ENCODE peak calls at places on chromosomes 2 and 18, in eight cellular contexts. One of them, this sample, is unnamed.

GRCh38 chr2:10414000-10414451 is 34.1 kb downstream of the ODC1 start:
- DNase-seq in AG09309: no peak
- DNase-seq in activated CD4-positive, alpha-beta T cell treated with anti-CD3 and anti-CD28 coated beads, Interleukin-2, amount 50 U/mL, for 1 hour: no peak
- DNase-seq in NCI-H69: peak; percentile 62
- DNase-seq in stimulated activated CD8-positive, alpha-beta memory T cell treated with anti-CD3 and anti-CD28 coated beads, Interleukin-4, amount 100 ng/mL, for 4 hours: no peak
- DNase-seq in activated T-cell treated with anti-CD3 and anti-CD28 coated beads for 1 hour: no peak
- DNase-seq in MCF 10A: peak; percentile 79
- DNase-seq in PC-9: peak; percentile 75
- DNase-seq in this sample: no peak

GRCh38 chr18:48638896-48639771 is 100.3 kb downstream of the CTIF start:
- DNase-seq in stimulated activated CD8-positive, alpha-beta memory T cell treated with anti-CD3 and anti-CD28 coated beads, Interleukin-4, amount 100 ng/mL, for 4 hours: no peak
- DNase-seq in activated T-cell treated with anti-CD3 and anti-CD28 coated beads for 1 hour: no peak
- DNase-seq in activated CD4-positive, alpha-beta T cell treated with anti-CD3 and anti-CD28 coated beads, Interleukin-2, amount 50 U/mL, for 1 hour: no peak
- DNase-seq in MCF 10A: no peak
- DNase-seq in NCI-H69: no peak
- DNase-seq in PC-9: no peak
- DNase-seq in AG09309: no peak
- DNase-seq in this sample: no peak

GRCh38 chr18:76564636-76565237 is 69.7 kb upstream of the ZNF516 start:
- DNase-seq in activated T-cell treated with anti-CD3 and anti-CD28 coated beads for 1 hour: no peak
- DNase-seq in activated CD4-positive, alpha-beta T cell treated with anti-CD3 and anti-CD28 coated beads, Interleukin-2, amount 50 U/mL, for 1 hour: no peak
- DNase-seq in stimulated activated CD8-positive, alpha-beta memory T cell treated with anti-CD3 and anti-CD28 coated beads, Interleukin-4, amount 100 ng/mL, for 4 hours: no peak
- DNase-seq in NCI-H69: no peak
- DNase-seq in MCF 10A: no peak
- DNase-seq in AG09309: no peak
- DNase-seq in PC-9: no peak
- DNase-seq in this sample: no peak

GRCh38 chr2:108271691-108272253 is 16.9 kb upstream of the SULT1C2 start:
- DNase-seq in NCI-H69: no peak
- DNase-seq in stimulated activated CD8-positive, alpha-beta memory T cell treated with anti-CD3 and anti-CD28 coated beads, Interleukin-4, amount 100 ng/mL, for 4 hours: no peak
- DNase-seq in activated CD4-positive, alpha-beta T cell treated with anti-CD3 and anti-CD28 coated beads, Interleukin-2, amount 50 U/mL, for 1 hour: no peak
- DNase-seq in activated T-cell treated with anti-CD3 and anti-CD28 coated beads for 1 hour: no peak
- DNase-seq in MCF 10A: peak; percentile 13
- DNase-seq in AG09309: no peak
- DNase-seq in PC-9: peak; percentile 58
- DNase-seq in this sample: no peak

GRCh38 chr2:2635025-2635528 is 304.0 kb upstream of the MYT1L start:
- DNase-seq in NCI-H69: no peak
- DNase-seq in AG09309: no peak
- DNase-seq in stimulated activated CD8-positive, alpha-beta memory T cell treated with anti-CD3 and anti-CD28 coated beads, Interleukin-4, amount 100 ng/mL, for 4 hours: no peak
- DNase-seq in PC-9: no peak
- DNase-seq in activated T-cell treated with anti-CD3 and anti-CD28 coated beads for 1 hour: no peak
- DNase-seq in MCF 10A: no peak
- DNase-seq in activated CD4-positive, alpha-beta T cell treated with anti-CD3 and anti-CD28 coated beads, Interleukin-2, amount 50 U/mL, for 1 hour: no peak
- DNase-seq in this sample: no peak

GRCh38 chr2:227534714-227535113 is 62.8 kb downstream of the AGFG1 start:
- DNase-seq in activated CD4-positive, alpha-beta T cell treated with anti-CD3 and anti-CD28 coated beads, Interleukin-2, amount 50 U/mL, for 1 hour: no peak
- DNase-seq in AG09309: no peak
- DNase-seq in MCF 10A: no peak
- DNase-seq in PC-9: no peak
- DNase-seq in stimulated activated CD8-positive, alpha-beta memory T cell treated with anti-CD3 and anti-CD28 coated beads, Interleukin-4, amount 100 ng/mL, for 4 hours: no peak
- DNase-seq in NCI-H69: no peak
- DNase-seq in activated T-cell treated with anti-CD3 and anti-CD28 coated beads for 1 hour: no peak
- DNase-seq in this sample: no peak

GRCh38 chr18:5738561-5738960 is 156.8 kb downstream of the TMEM200C start:
- DNase-seq in activated CD4-positive, alpha-beta T cell treated with anti-CD3 and anti-CD28 coated beads, Interleukin-2, amount 50 U/mL, for 1 hour: no peak
- DNase-seq in activated T-cell treated with anti-CD3 and anti-CD28 coated beads for 1 hour: no peak
- DNase-seq in AG09309: no peak
- DNase-seq in PC-9: no peak
- DNase-seq in MCF 10A: no peak
- DNase-seq in stimulated activated CD8-positive, alpha-beta memory T cell treated with anti-CD3 and anti-CD28 coated beads, Interleukin-4, amount 100 ng/mL, for 4 hours: no peak
- DNase-seq in NCI-H69: no peak
- DNase-seq in this sample: no peak

GRCh38 chr2:50658883-50659282 is 373.0 kb downstream of the NRXN1 start:
- DNase-seq in NCI-H69: peak; percentile 75
- DNase-seq in stimulated activated CD8-positive, alpha-beta memory T cell treated with anti-CD3 and anti-CD28 coated beads, Interleukin-4, amount 100 ng/mL, for 4 hours: no peak
- DNase-seq in AG09309: no peak
- DNase-seq in activated CD4-positive, alpha-beta T cell treated with anti-CD3 and anti-CD28 coated beads, Interleukin-2, amount 50 U/mL, for 1 hour: no peak
- DNase-seq in PC-9: no peak
- DNase-seq in MCF 10A: peak; percentile 38
- DNase-seq in activated T-cell treated with anti-CD3 and anti-CD28 coated beads for 1 hour: no peak
- DNase-seq in this sample: no peak

GRCh38 chr2:240959214-240959940 is 39.0 kb upstream of the SNED1 start:
- DNase-seq in stimulated activated CD8-positive, alpha-beta memory T cell treated with anti-CD3 and anti-CD28 coated beads, Interleukin-4, amount 100 ng/mL, for 4 hours: no peak
- DNase-seq in NCI-H69: no peak
- DNase-seq in activated CD4-positive, alpha-beta T cell treated with anti-CD3 and anti-CD28 coated beads, Interleukin-2, amount 50 U/mL, for 1 hour: no peak
- DNase-seq in AG09309: no peak
- DNase-seq in PC-9: no peak
- DNase-seq in activated T-cell treated with anti-CD3 and anti-CD28 coated beads for 1 hour: no peak
- DNase-seq in MCF 10A: no peak
- DNase-seq in this sample: no peak

GRCh38 chr18:63762518-63762917 is 12.7 kb upstream of the SERPINB7 start:
- DNase-seq in MCF 10A: peak; percentile 64
- DNase-seq in stimulated activated CD8-positive, alpha-beta memory T cell treated with anti-CD3 and anti-CD28 coated beads, Interleukin-4, amount 100 ng/mL, for 4 hours: no peak
- DNase-seq in NCI-H69: no peak
- DNase-seq in activated T-cell treated with anti-CD3 and anti-CD28 coated beads for 1 hour: no peak
- DNase-seq in activated CD4-positive, alpha-beta T cell treated with anti-CD3 and anti-CD28 coated beads, Interleukin-2, amount 50 U/mL, for 1 hour: no peak
- DNase-seq in PC-9: no peak
- DNase-seq in AG09309: peak; percentile 89
- DNase-seq in this sample: no peak

GRCh38 chr2:85459771-85460170 is 41.3 kb downstream of the SH2D6 start:
- DNase-seq in AG09309: no peak
- DNase-seq in NCI-H69: no peak
- DNase-seq in activated T-cell treated with anti-CD3 and anti-CD28 coated beads for 1 hour: no peak
- DNase-seq in PC-9: no peak
- DNase-seq in stimulated activated CD8-positive, alpha-beta memory T cell treated with anti-CD3 and anti-CD28 coated beads, Interleukin-4, amount 100 ng/mL, for 4 hours: no peak
- DNase-seq in MCF 10A: no peak
- DNase-seq in activated CD4-positive, alpha-beta T cell treated with anti-CD3 and anti-CD28 coated beads, Interleukin-2, amount 50 U/mL, for 1 hour: no peak
- DNase-seq in this sample: no peak

GRCh38 chr2:42800981-42801380 is 8.6 kb upstream of the HAAO start:
- DNase-seq in activated T-cell treated with anti-CD3 and anti-CD28 coated beads for 1 hour: no peak
- DNase-seq in stimulated activated CD8-positive, alpha-beta memory T cell treated with anti-CD3 and anti-CD28 coated beads, Interleukin-4, amount 100 ng/mL, for 4 hours: no peak
- DNase-seq in MCF 10A: no peak
- DNase-seq in AG09309: no peak
- DNase-seq in PC-9: no peak
- DNase-seq in NCI-H69: no peak
- DNase-seq in activated CD4-positive, alpha-beta T cell treated with anti-CD3 and anti-CD28 coated beads, Interleukin-2, amount 50 U/mL, for 1 hour: no peak
- DNase-seq in this sample: no peak

GRCh38 chr18:48955528-48956261 is 4.9 kb upstream of the SMAD7 start:
- DNase-seq in AG09309: no peak
- DNase-seq in activated T-cell treated with anti-CD3 and anti-CD28 coated beads for 1 hour: no peak
- DNase-seq in PC-9: peak; percentile 65
- DNase-seq in MCF 10A: no peak
- DNase-seq in NCI-H69: peak; percentile 72
- DNase-seq in stimulated activated CD8-positive, alpha-beta memory T cell treated with anti-CD3 and anti-CD28 coated beads, Interleukin-4, amount 100 ng/mL, for 4 hours: no peak
- DNase-seq in activated CD4-positive, alpha-beta T cell treated with anti-CD3 and anti-CD28 coated beads, Interleukin-2, amount 50 U/mL, for 1 hour: no peak
- DNase-seq in this sample: peak; percentile 51

GRCh38 chr2:75560768-75561565 is at the start of gene EVA1A:
- DNase-seq in activated T-cell treated with anti-CD3 and anti-CD28 coated beads for 1 hour: no peak
- DNase-seq in NCI-H69: peak; percentile 83
- DNase-seq in activated CD4-positive, alpha-beta T cell treated with anti-CD3 and anti-CD28 coated beads, Interleukin-2, amount 50 U/mL, for 1 hour: no peak
- DNase-seq in PC-9: peak; percentile 61
- DNase-seq in AG09309: no peak
- DNase-seq in MCF 10A: peak; percentile 58
- DNase-seq in stimulated activated CD8-positive, alpha-beta memory T cell treated with anti-CD3 and anti-CD28 coated beads, Interleukin-4, amount 100 ng/mL, for 4 hours: no peak
- DNase-seq in this sample: no peak

GRCh38 chr18:76953186-76953982 is 131.0 kb downstream of the ZNF236 start:
- DNase-seq in stimulated activated CD8-positive, alpha-beta memory T cell treated with anti-CD3 and anti-CD28 coated beads, Interleukin-4, amount 100 ng/mL, for 4 hours: no peak
- DNase-seq in activated CD4-positive, alpha-beta T cell treated with anti-CD3 and anti-CD28 coated beads, Interleukin-2, amount 50 U/mL, for 1 hour: no peak
- DNase-seq in MCF 10A: no peak
- DNase-seq in AG09309: no peak
- DNase-seq in NCI-H69: peak; percentile 90
- DNase-seq in activated T-cell treated with anti-CD3 and anti-CD28 coated beads for 1 hour: no peak
- DNase-seq in PC-9: no peak
- DNase-seq in this sample: no peak

GRCh38 chr2:196143641-196144236 is 27.6 kb downstream of the STK17B start:
- DNase-seq in PC-9: no peak
- DNase-seq in NCI-H69: no peak
- DNase-seq in activated T-cell treated with anti-CD3 and anti-CD28 coated beads for 1 hour: no peak
- DNase-seq in MCF 10A: no peak
- DNase-seq in AG09309: no peak
- DNase-seq in activated CD4-positive, alpha-beta T cell treated with anti-CD3 and anti-CD28 coated beads, Interleukin-2, amount 50 U/mL, for 1 hour: no peak
- DNase-seq in stimulated activated CD8-positive, alpha-beta memory T cell treated with anti-CD3 and anti-CD28 coated beads, Interleukin-4, amount 100 ng/mL, for 4 hours: no peak
- DNase-seq in this sample: no peak

GRCh38 chr2:6372317-6372903 is 493.3 kb downstream of the CMPK2 start:
- DNase-seq in NCI-H69: no peak
- DNase-seq in stimulated activated CD8-positive, alpha-beta memory T cell treated with anti-CD3 and anti-CD28 coated beads, Interleukin-4, amount 100 ng/mL, for 4 hours: no peak
- DNase-seq in MCF 10A: peak; percentile 55
- DNase-seq in AG09309: no peak
- DNase-seq in activated T-cell treated with anti-CD3 and anti-CD28 coated beads for 1 hour: no peak
- DNase-seq in activated CD4-positive, alpha-beta T cell treated with anti-CD3 and anti-CD28 coated beads, Interleukin-2, amount 50 U/mL, for 1 hour: no peak
- DNase-seq in PC-9: no peak
- DNase-seq in this sample: no peak

GRCh38 chr2:144480257-144480656 is 39.7 kb downstream of the ZEB2 start:
- DNase-seq in PC-9: peak; percentile 3
- DNase-seq in stimulated activated CD8-positive, alpha-beta memory T cell treated with anti-CD3 and anti-CD28 coated beads, Interleukin-4, amount 100 ng/mL, for 4 hours: no peak
- DNase-seq in AG09309: no peak
- DNase-seq in activated T-cell treated with anti-CD3 and anti-CD28 coated beads for 1 hour: no peak
- DNase-seq in MCF 10A: peak; percentile 5
- DNase-seq in activated CD4-positive, alpha-beta T cell treated with anti-CD3 and anti-CD28 coated beads, Interleukin-2, amount 50 U/mL, for 1 hour: no peak
- DNase-seq in NCI-H69: no peak
- DNase-seq in this sample: no peak

GRCh38 chr2:217847106-217847505 is 155.7 kb downstream of the TNS1 start:
- DNase-seq in activated CD4-positive, alpha-beta T cell treated with anti-CD3 and anti-CD28 coated beads, Interleukin-2, amount 50 U/mL, for 1 hour: no peak
- DNase-seq in AG09309: no peak
- DNase-seq in MCF 10A: no peak
- DNase-seq in activated T-cell treated with anti-CD3 and anti-CD28 coated beads for 1 hour: no peak
- DNase-seq in NCI-H69: no peak
- DNase-seq in PC-9: no peak
- DNase-seq in stimulated activated CD8-positive, alpha-beta memory T cell treated with anti-CD3 and anti-CD28 coated beads, Interleukin-4, amount 100 ng/mL, for 4 hours: no peak
- DNase-seq in this sample: no peak

GRCh38 chr18:12041561-12041960 is 52.1 kb upstream of the ANKRD62 start:
- DNase-seq in NCI-H69: no peak
- DNase-seq in stimulated activated CD8-positive, alpha-beta memory T cell treated with anti-CD3 and anti-CD28 coated beads, Interleukin-4, amount 100 ng/mL, for 4 hours: no peak
- DNase-seq in activated CD4-positive, alpha-beta T cell treated with anti-CD3 and anti-CD28 coated beads, Interleukin-2, amount 50 U/mL, for 1 hour: no peak
- DNase-seq in PC-9: no peak
- DNase-seq in MCF 10A: peak; percentile 75
- DNase-seq in AG09309: peak; percentile 73
- DNase-seq in activated T-cell treated with anti-CD3 and anti-CD28 coated beads for 1 hour: no peak
- DNase-seq in this sample: no peak

GRCh38 chr2:96321230-96322103 is 3.6 kb upstream of the ITPRIPL1 start:
- DNase-seq in AG09309: no peak
- DNase-seq in activated CD4-positive, alpha-beta T cell treated with anti-CD3 and anti-CD28 coated beads, Interleukin-2, amount 50 U/mL, for 1 hour: peak; percentile 71
- DNase-seq in MCF 10A: no peak
- DNase-seq in PC-9: peak; percentile 36
- DNase-seq in stimulated activated CD8-positive, alpha-beta memory T cell treated with anti-CD3 and anti-CD28 coated beads, Interleukin-4, amount 100 ng/mL, for 4 hours: peak; percentile 80
- DNase-seq in activated T-cell treated with anti-CD3 and anti-CD28 coated beads for 1 hour: peak; percentile 52
- DNase-seq in NCI-H69: peak; percentile 71
- DNase-seq in this sample: peak; percentile 82

GRCh38 chr2:110946892-110947291 is 173.8 kb upstream of the BCL2L11 start:
- DNase-seq in stimulated activated CD8-positive, alpha-beta memory T cell treated with anti-CD3 and anti-CD28 coated beads, Interleukin-4, amount 100 ng/mL, for 4 hours: no peak
- DNase-seq in NCI-H69: no peak
- DNase-seq in activated T-cell treated with anti-CD3 and anti-CD28 coated beads for 1 hour: no peak
- DNase-seq in AG09309: no peak
- DNase-seq in PC-9: no peak
- DNase-seq in MCF 10A: no peak
- DNase-seq in activated CD4-positive, alpha-beta T cell treated with anti-CD3 and anti-CD28 coated beads, Interleukin-2, amount 50 U/mL, for 1 hour: no peak
- DNase-seq in this sample: no peak

GRCh38 chr2:216620806-216621205 is 12.4 kb upstream of the IGFBP2 start:
- DNase-seq in stimulated activated CD8-positive, alpha-beta memory T cell treated with anti-CD3 and anti-CD28 coated beads, Interleukin-4, amount 100 ng/mL, for 4 hours: no peak
- DNase-seq in AG09309: no peak
- DNase-seq in NCI-H69: peak; percentile 68
- DNase-seq in activated T-cell treated with anti-CD3 and anti-CD28 coated beads for 1 hour: no peak
- DNase-seq in activated CD4-positive, alpha-beta T cell treated with anti-CD3 and anti-CD28 coated beads, Interleukin-2, amount 50 U/mL, for 1 hour: no peak
- DNase-seq in PC-9: no peak
- DNase-seq in MCF 10A: no peak
- DNase-seq in this sample: no peak

GRCh38 chr2:88451647-88452150 is 794 bp downstream of the FOXI3 start:
- DNase-seq in MCF 10A: no peak
- DNase-seq in PC-9: no peak
- DNase-seq in stimulated activated CD8-positive, alpha-beta memory T cell treated with anti-CD3 and anti-CD28 coated beads, Interleukin-4, amount 100 ng/mL, for 4 hours: no peak
- DNase-seq in activated T-cell treated with anti-CD3 and anti-CD28 coated beads for 1 hour: no peak
- DNase-seq in NCI-H69: peak; percentile 61
- DNase-seq in activated CD4-positive, alpha-beta T cell treated with anti-CD3 and anti-CD28 coated beads, Interleukin-2, amount 50 U/mL, for 1 hour: no peak
- DNase-seq in AG09309: no peak
- DNase-seq in this sample: peak; percentile 17

GRCh38 chr2:2588777-2589176 is 257.7 kb upstream of the MYT1L start:
- DNase-seq in stimulated activated CD8-positive, alpha-beta memory T cell treated with anti-CD3 and anti-CD28 coated beads, Interleukin-4, amount 100 ng/mL, for 4 hours: no peak
- DNase-seq in PC-9: no peak
- DNase-seq in AG09309: no peak
- DNase-seq in MCF 10A: no peak
- DNase-seq in activated T-cell treated with anti-CD3 and anti-CD28 coated beads for 1 hour: no peak
- DNase-seq in NCI-H69: no peak
- DNase-seq in activated CD4-positive, alpha-beta T cell treated with anti-CD3 and anti-CD28 coated beads, Interleukin-2, amount 50 U/mL, for 1 hour: no peak
- DNase-seq in this sample: no peak

GRCh38 chr2:60954139-60954538 is 63.4 kb upstream of the PEX13 start:
- DNase-seq in activated CD4-positive, alpha-beta T cell treated with anti-CD3 and anti-CD28 coated beads, Interleukin-2, amount 50 U/mL, for 1 hour: no peak
- DNase-seq in AG09309: no peak
- DNase-seq in stimulated activated CD8-positive, alpha-beta memory T cell treated with anti-CD3 and anti-CD28 coated beads, Interleukin-4, amount 100 ng/mL, for 4 hours: no peak
- DNase-seq in MCF 10A: no peak
- DNase-seq in PC-9: no peak
- DNase-seq in activated T-cell treated with anti-CD3 and anti-CD28 coated beads for 1 hour: no peak
- DNase-seq in NCI-H69: no peak
- DNase-seq in this sample: no peak

GRCh38 chr2:238097988-238098853 is 1.9 kb upstream of the ESPNL start:
- DNase-seq in MCF 10A: peak; percentile 92
- DNase-seq in stimulated activated CD8-positive, alpha-beta memory T cell treated with anti-CD3 and anti-CD28 coated beads, Interleukin-4, amount 100 ng/mL, for 4 hours: no peak
- DNase-seq in AG09309: no peak
- DNase-seq in NCI-H69: peak; percentile 15
- DNase-seq in PC-9: peak; percentile 88
- DNase-seq in activated CD4-positive, alpha-beta T cell treated with anti-CD3 and anti-CD28 coated beads, Interleukin-2, amount 50 U/mL, for 1 hour: no peak
- DNase-seq in activated T-cell treated with anti-CD3 and anti-CD28 coated beads for 1 hour: no peak
- DNase-seq in this sample: peak; percentile 10

GRCh38 chr18:32424696-32425095 is 46.0 kb downstream of the GAREM1 start:
- DNase-seq in PC-9: no peak
- DNase-seq in activated T-cell treated with anti-CD3 and anti-CD28 coated beads for 1 hour: no peak
- DNase-seq in NCI-H69: no peak
- DNase-seq in activated CD4-positive, alpha-beta T cell treated with anti-CD3 and anti-CD28 coated beads, Interleukin-2, amount 50 U/mL, for 1 hour: no peak
- DNase-seq in stimulated activated CD8-positive, alpha-beta memory T cell treated with anti-CD3 and anti-CD28 coated beads, Interleukin-4, amount 100 ng/mL, for 4 hours: no peak
- DNase-seq in AG09309: no peak
- DNase-seq in MCF 10A: no peak
- DNase-seq in this sample: no peak

GRCh38 chr2:197828464-197829135 is 24.2 kb downstream of the PLCL1 start:
- DNase-seq in PC-9: no peak
- DNase-seq in stimulated activated CD8-positive, alpha-beta memory T cell treated with anti-CD3 and anti-CD28 coated beads, Interleukin-4, amount 100 ng/mL, for 4 hours: no peak
- DNase-seq in NCI-H69: peak; percentile 74
- DNase-seq in MCF 10A: peak; percentile 55
- DNase-seq in AG09309: peak; percentile 34
- DNase-seq in activated CD4-positive, alpha-beta T cell treated with anti-CD3 and anti-CD28 coated beads, Interleukin-2, amount 50 U/mL, for 1 hour: no peak
- DNase-seq in activated T-cell treated with anti-CD3 and anti-CD28 coated beads for 1 hour: no peak
- DNase-seq in this sample: no peak

GRCh38 chr2:96538487-96539214 is 2.1 kb downstream of the ARID5A start:
- DNase-seq in PC-9: no peak
- DNase-seq in activated CD4-positive, alpha-beta T cell treated with anti-CD3 and anti-CD28 coated beads, Interleukin-2, amount 50 U/mL, for 1 hour: peak; percentile 96
- DNase-seq in NCI-H69: peak; percentile 29
- DNase-seq in stimulated activated CD8-positive, alpha-beta memory T cell treated with anti-CD3 and anti-CD28 coated beads, Interleukin-4, amount 100 ng/mL, for 4 hours: peak; percentile 80
- DNase-seq in AG09309: no peak
- DNase-seq in activated T-cell treated with anti-CD3 and anti-CD28 coated beads for 1 hour: peak; percentile 87
- DNase-seq in MCF 10A: no peak
- DNase-seq in this sample: peak; percentile 93

GRCh38 chr2:186561467-186562208 is 28.2 kb upstream of the ITGAV start:
- DNase-seq in PC-9: no peak
- DNase-seq in stimulated activated CD8-positive, alpha-beta memory T cell treated with anti-CD3 and anti-CD28 coated beads, Interleukin-4, amount 100 ng/mL, for 4 hours: no peak
- DNase-seq in AG09309: no peak
- DNase-seq in NCI-H69: no peak
- DNase-seq in activated CD4-positive, alpha-beta T cell treated with anti-CD3 and anti-CD28 coated beads, Interleukin-2, amount 50 U/mL, for 1 hour: no peak
- DNase-seq in activated T-cell treated with anti-CD3 and anti-CD28 coated beads for 1 hour: no peak
- DNase-seq in MCF 10A: no peak
- DNase-seq in this sample: no peak

GRCh38 chr18:79723628-79724027 is 44.0 kb downstream of the CTDP1 start:
- DNase-seq in activated CD4-positive, alpha-beta T cell treated with anti-CD3 and anti-CD28 coated beads, Interleukin-2, amount 50 U/mL, for 1 hour: no peak
- DNase-seq in MCF 10A: no peak
- DNase-seq in activated T-cell treated with anti-CD3 and anti-CD28 coated beads for 1 hour: no peak
- DNase-seq in PC-9: no peak
- DNase-seq in stimulated activated CD8-positive, alpha-beta memory T cell treated with anti-CD3 and anti-CD28 coated beads, Interleukin-4, amount 100 ng/mL, for 4 hours: no peak
- DNase-seq in NCI-H69: no peak
- DNase-seq in AG09309: no peak
- DNase-seq in this sample: no peak

GRCh38 chr2:95072424-95072823 is 46.9 kb downstream of the MAL start:
- DNase-seq in NCI-H69: no peak
- DNase-seq in activated CD4-positive, alpha-beta T cell treated with anti-CD3 and anti-CD28 coated beads, Interleukin-2, amount 50 U/mL, for 1 hour: no peak
- DNase-seq in PC-9: no peak
- DNase-seq in MCF 10A: no peak
- DNase-seq in stimulated activated CD8-positive, alpha-beta memory T cell treated with anti-CD3 and anti-CD28 coated beads, Interleukin-4, amount 100 ng/mL, for 4 hours: no peak
- DNase-seq in AG09309: no peak
- DNase-seq in activated T-cell treated with anti-CD3 and anti-CD28 coated beads for 1 hour: no peak
- DNase-seq in this sample: no peak

GRCh38 chr18:70520867-70521266 is 232.0 kb downstream of the SOCS6 start:
- DNase-seq in activated CD4-positive, alpha-beta T cell treated with anti-CD3 and anti-CD28 coated beads, Interleukin-2, amount 50 U/mL, for 1 hour: no peak
- DNase-seq in activated T-cell treated with anti-CD3 and anti-CD28 coated beads for 1 hour: no peak
- DNase-seq in MCF 10A: no peak
- DNase-seq in NCI-H69: peak; percentile 46
- DNase-seq in AG09309: no peak
- DNase-seq in stimulated activated CD8-positive, alpha-beta memory T cell treated with anti-CD3 and anti-CD28 coated beads, Interleukin-4, amount 100 ng/mL, for 4 hours: no peak
- DNase-seq in PC-9: no peak
- DNase-seq in this sample: no peak

This sample was measured in CD4-positive, alpha-beta memory T cell.